ENCODE peak calls at places on chromosomes 5 and 9, in four cellular contexts. W is brain microvascular endothelial cell; R is HS-5; P is stimulated activated CD4-positive, alpha-beta T cell treated with anti-CD3 and anti-CD28 coated beads, Interleukin-4, amount 100 ng/mL, for 48 hours. D is an unnamed sample.

GRCh38 chr5:100464418-100464817 is 70.8 kb upstream of the FAM174A start:
- DNase-seq in P (no peak), W (peak), R (peak), D (no peak)

GRCh38 chr5:67035098-67035740 is 161.4 kb downstream of the CD180 start:
- DNase-seq in P (no peak), W (no peak), R (no peak), D (no peak)

GRCh38 chr5:121090822-121091221 is 626.7 kb downstream of the PRR16 start:
- DNase-seq in W (no peak), P (no peak), R (no peak), D (no peak)

GRCh38 chr9:106717686-106718085 is 145.3 kb upstream of the ZNF462 start:
- DNase-seq in W (peak), R (peak), P (no peak), D (peak)

GRCh38 chr5:174300941-174301761 is 255.6 kb downstream of the NSG2 start:
- DNase-seq in W (no peak), P (no peak), R (no peak), D (no peak)

GRCh38 chr5:152487130-152487529 is 82.1 kb upstream of the NMUR2 start:
- DNase-seq in W (no peak), P (no peak), R (no peak), D (no peak)

GRCh38 chr9:83015897-83016296 is 47.0 kb downstream of the RASEF start:
- DNase-seq in P (no peak), W (no peak), R (no peak), D (no peak)

GRCh38 chr9:86751207-86751606 is 196.1 kb downstream of the GAS1 start:
- DNase-seq in P (no peak), W (peak), R (no peak), D (no peak)

GRCh38 chr9:34993502-34994428 is 4.2 kb downstream of the DNAJB5 start:
- DNase-seq in R (no peak), P (no peak), W (no peak), D (peak)

GRCh38 chr5:17360879-17361278 is 137.2 kb upstream of the TAF11L2 start:
- DNase-seq in R (no peak), P (no peak), W (no peak), D (no peak)

GRCh38 chr5:180602481-180603075 is 11.3 kb upstream of the SCGB3A1 start:
- DNase-seq in P (no peak), W (no peak), R (no peak), D (no peak)

GRCh38 chr9:90801507-90802289 is at the start of gene SYK:
- DNase-seq in R (no peak), W (no peak), P (no peak), D (no peak)

GRCh38 chr5:175032013-175032412 is 307.6 kb downstream of the MSX2 start:
- DNase-seq in W (no peak), R (no peak), P (no peak), D (no peak)

GRCh38 chr9:134698587-134699342 is 57.2 kb downstream of the COL5A1 start:
- DNase-seq in W (peak), P (peak), R (no peak), D (no peak)

GRCh38 chr9:137448569-137448962 is 7.4 kb upstream of the ENTPD8 start:
- DNase-seq in R (no peak), W (no peak), P (no peak), D (no peak)

GRCh38 chr9:14271078-14271673 is 42.8 kb downstream of the NFIB start:
- DNase-seq in P (no peak), W (peak), R (no peak), D (no peak)

GRCh38 chr9:130640681-130641080 is 23.7 kb upstream of the PRDM12 start:
- DNase-seq in W (no peak), R (no peak), P (no peak), D (no peak)

GRCh38 chr9:75658301-75658919 is 232.1 kb upstream of the PCSK5 start:
- DNase-seq in W (no peak), R (no peak), P (no peak), D (no peak)

GRCh38 chr9:72168075-72168474 is 18.8 kb downstream of the GDA start:
- DNase-seq in R (no peak), P (no peak), W (no peak), D (no peak)

GRCh38 chr9:112867275-112867991 is 23.2 kb downstream of the SLC46A2 start:
- DNase-seq in P (peak), R (peak), W (peak), D (no peak)

GRCh38 chr5:143151056-143151455 is 252.4 kb downstream of the NR3C1 start:
- DNase-seq in R (no peak), W (no peak), P (no peak), D (no peak)

GRCh38 chr5:90886381-90886780 is 327.8 kb downstream of the ADGRV1 start:
- DNase-seq in W (no peak), P (no peak), R (peak), D (no peak)

GRCh38 chr5:126965061-126965475 is 65.3 kb downstream of the MARCHF3 start:
- DNase-seq in R (peak), P (no peak), W (peak), D (peak)

GRCh38 chr5:122907238-122907637 is 61.8 kb downstream of the SNX24 start:
- DNase-seq in P (no peak), R (peak), W (peak), D (peak)

GRCh38 chr9:113355197-113355596 is 5.9 kb downstream of the BSPRY start:
- DNase-seq in W (no peak), R (no peak), P (no peak), D (no peak)

GRCh38 chr9:97923529-97924108 is 1.3 kb upstream of the TRMO start:
- DNase-seq in W (peak), R (peak), P (peak), D (no peak)

GRCh38 chr5:95966005-95966404 is 4.4 kb upstream of the ELL2 start:
- DNase-seq in P (no peak), W (no peak), R (no peak), D (no peak)

GRCh38 chr5:139848508-139849100 is 53.0 kb downstream of the PSD2 start:
- DNase-seq in R (no peak), P (peak), W (no peak), D (no peak)

GRCh38 chr9:34508463-34508862 is 14.3 kb downstream of the ENHO start:
- DNase-seq in P (no peak), R (no peak), W (no peak), D (no peak)

GRCh38 chr9:99822596-99823391 is 1.1 kb downstream of the NR4A3 start:
- DNase-seq in P (peak), R (peak), W (peak), D (no peak)

GRCh38 chr5:10328323-10328722 is 20.6 kb upstream of the CMBL start:
- DNase-seq in W (no peak), P (no peak), R (no peak), D (no peak)

GRCh38 chr5:156838966-156839365 is 11.1 kb upstream of the PPP1R2B start:
- DNase-seq in P (no peak), R (no peak), W (no peak), D (no peak)

GRCh38 chr5:34040411-34040810 is 2.6 kb downstream of the C1QTNF3 start:
- DNase-seq in W (no peak), P (no peak), R (no peak), D (no peak)

GRCh38 chr9:127345566-127345965 is 51.4 kb upstream of the SLC2A8 start:
- DNase-seq in W (no peak), P (no peak), R (no peak), D (no peak)

GRCh38 chr5:140267559-140268018 is 35.3 kb downstream of the PFDN1 start:
- DNase-seq in P (no peak), W (no peak), R (no peak), D (no peak)

GRCh38 chr9:91177661-91178280 is 183.9 kb downstream of the AUH start:
- DNase-seq in P (peak), W (no peak), R (no peak), D (no peak)

GRCh38 chr5:14818931-14819790 is 52.4 kb downstream of the ANKH start:
- DNase-seq in R (no peak), W (peak), P (no peak), D (no peak)

GRCh38 chr9:16236326-16236725 is 634.1 kb downstream of the BNC2 start:
- DNase-seq in W (peak), P (no peak), R (no peak), D (peak)